ENCODE peak calls at places on chromosomes 1 and 21, in eight cellular contexts. H is T-helper 1 cell, W is T-helper 17 cell, C is cardiac muscle cell, X is AG20443, Z is A172, Q is mesothelial cell of epicardium, S is amniotic stem cell. L is an unnamed sample.

GRCh38 chr1:40625076-40625475 is 40.4 kb downstream of the RIMS3 start:
- DNase-seq in H (no peak), W (no peak), C (peak), X (peak), Z (no peak), Q (no peak), S (no peak), L (no peak)

GRCh38 chr1:53306168-53306567 is 21.7 kb downstream of the LRP8 start:
- DNase-seq in H (no peak), W (no peak), C (no peak), X (no peak), Z (no peak), Q (no peak), S (no peak), L (no peak)

GRCh38 chr1:69185378-69185777 is 382.3 kb upstream of the LRRC7 start:
- DNase-seq in H (no peak), W (no peak), C (no peak), X (no peak), Z (no peak), Q (no peak), S (no peak), L (no peak)

GRCh38 chr1:83815348-83815747 is 183.6 kb downstream of the TTLL7 start:
- DNase-seq in H (no peak), W (no peak), C (peak), X (peak), Z (no peak), Q (no peak), S (no peak), L (no peak)

GRCh38 chr1:163535807-163536206 is 214.1 kb downstream of the NUF2 start:
- DNase-seq in H (no peak), W (no peak), C (peak), X (peak), Z (peak), Q (no peak), S (no peak), L (peak)

GRCh38 chr1:172338295-172338735 is 82.2 kb upstream of the C1orf105 start:
- DNase-seq in H (no peak), W (no peak), C (no peak), X (no peak), Z (no peak), Q (no peak), S (no peak), L (no peak)

GRCh38 chr1:117653732-117654484 is 48.1 kb downstream of the TENT5C start:
- DNase-seq in H (no peak), W (no peak), C (no peak), X (no peak), Z (no peak), Q (no peak), S (no peak), L (no peak)

GRCh38 chr1:29197590-29197924 is 15.9 kb upstream of the SRSF4 start:
- DNase-seq in H (no peak), W (no peak), C (peak), X (peak), Z (peak), Q (no peak), S (peak), L (peak)

GRCh38 chr1:21900766-21901472 is 36.2 kb downstream of the HSPG2 start:
- DNase-seq in H (no peak), W (no peak), C (no peak), X (no peak), Z (no peak), Q (no peak), S (no peak), L (no peak)

GRCh38 chr1:58358311-58358710 is 188.2 kb downstream of the OMA1 start:
- DNase-seq in H (no peak), W (no peak), C (peak), X (peak), Z (peak), Q (no peak), S (no peak), L (peak)

GRCh38 chr1:165369255-165369848 is 12.8 kb upstream of the LMX1A start:
- DNase-seq in H (peak), W (peak), C (peak), X (peak), Z (peak), Q (peak), S (no peak), L (peak)

GRCh38 chr1:160438320-160438918 is 38.1 kb downstream of the VANGL2 start:
- DNase-seq in H (no peak), W (no peak), C (no peak), X (no peak), Z (no peak), Q (no peak), S (no peak), L (no peak)

GRCh38 chr1:73859227-73859626 is 338.7 kb downstream of the LRRIQ3 start:
- DNase-seq in H (no peak), W (no peak), C (no peak), X (no peak), Z (no peak), Q (no peak), S (no peak), L (no peak)

GRCh38 chr1:230818881-230819280 is 49.4 kb downstream of the C1orf198 start:
- DNase-seq in H (no peak), W (no peak), C (no peak), X (no peak), Z (no peak), Q (no peak), S (no peak), L (no peak)

GRCh38 chr1:28428012-28428411 is 58.5 kb downstream of the PHACTR4 start:
- DNase-seq in H (no peak), W (no peak), C (no peak), X (no peak), Z (no peak), Q (no peak), S (no peak), L (no peak)

GRCh38 chr1:56459260-56459659 is 120.1 kb downstream of the PLPP3 start:
- DNase-seq in H (no peak), W (no peak), C (no peak), X (no peak), Z (no peak), Q (no peak), S (no peak), L (peak)

GRCh38 chr1:59514061-59514909 is 217.4 kb downstream of the FGGY start:
- DNase-seq in H (no peak), W (no peak), C (no peak), X (no peak), Z (no peak), Q (no peak), S (no peak), L (no peak)

GRCh38 chr1:12433323-12434053 is 184.5 kb downstream of the DHRS3 start:
- DNase-seq in H (no peak), W (no peak), C (peak), X (no peak), Z (peak), Q (peak), S (no peak), L (peak)

GRCh38 chr1:59020151-59020997 is 236.5 kb upstream of the JUN start:
- DNase-seq in H (peak), W (no peak), C (peak), X (peak), Z (peak), Q (peak), S (no peak), L (peak)

GRCh38 chr1:155175281-155175926 is 1.8 kb downstream of the TRIM46 start:
- DNase-seq in H (no peak), W (no peak), C (no peak), X (no peak), Z (no peak), Q (no peak), S (no peak), L (no peak)

GRCh38 chr1:151511636-151512215 is 539 bp downstream of the CGN start:
- DNase-seq in H (peak), W (no peak), C (no peak), X (peak), Z (peak), Q (peak), S (no peak), L (peak)

GRCh38 chr1:159561513-159561912 is 25.7 kb upstream of the OR10J5 start:
- DNase-seq in H (no peak), W (no peak), C (no peak), X (no peak), Z (no peak), Q (no peak), S (no peak), L (no peak)

GRCh38 chr1:183200451-183200850 is 14.4 kb downstream of the LAMC2 start:
- DNase-seq in H (no peak), W (no peak), C (no peak), X (no peak), Z (no peak), Q (no peak), S (no peak), L (no peak)

GRCh38 chr1:5632814-5633213 is 359.4 kb downstream of the NPHP4 start:
- DNase-seq in H (no peak), W (no peak), C (no peak), X (no peak), Z (no peak), Q (no peak), S (no peak), L (no peak)

GRCh38 chr21:44853601-44854390 is 19.7 kb downstream of the PTTG1IP start:
- DNase-seq in H (no peak), W (no peak), C (no peak), X (no peak), Z (no peak), Q (no peak), S (no peak), L (no peak)

GRCh38 chr1:2611034-2611501 is 21.7 kb downstream of the MMEL1 start:
- DNase-seq in H (no peak), W (no peak), C (peak), X (peak), Z (no peak), Q (peak), S (no peak), L (peak)

GRCh38 chr1:200364121-200364759 is 45.6 kb downstream of the ZNF281 start:
- DNase-seq in H (no peak), W (no peak), C (peak), X (no peak), Z (peak), Q (no peak), S (no peak), L (peak)

GRCh38 chr1:17671314-17671705 is 83.8 kb upstream of the ACTL8 start:
- DNase-seq in H (no peak), W (no peak), C (no peak), X (no peak), Z (no peak), Q (no peak), S (no peak), L (no peak)

GRCh38 chr1:200659269-200659668 is 10.4 kb downstream of the DDX59 start:
- DNase-seq in H (no peak), W (no peak), C (no peak), X (peak), Z (peak), Q (no peak), S (no peak), L (no peak)

GRCh38 chr1:150995896-150996295 is 10.8 kb downstream of the MINDY1 start:
- DNase-seq in H (no peak), W (no peak), C (peak), X (no peak), Z (no peak), Q (no peak), S (no peak), L (peak)

GRCh38 chr1:24551910-24552571 is 3.8 kb upstream of the NCMAP start:
- DNase-seq in H (no peak), W (no peak), C (peak), X (no peak), Z (no peak), Q (peak), S (no peak), L (no peak)